ENCODE peak calls at places on chromosome 10, in five cellular contexts. One of them, this sample, is unnamed.
A peak's percentile ranks its signal among the peaks of the same experiment; 100 is the strongest.

GRCh38 chr10:80596391-80597257 is 58.9 kb downstream of the SH2D4B start:
- DNase-seq in endothelial cell: peak; percentile 33
- DNase-seq in osteocyte: no peak
- DNase-seq in astrocyte: peak; percentile 14
- DNase-seq in upper lobe of left lung: no peak
- DNase-seq in this sample: peak; percentile 26

GRCh38 chr10:71788954-71789353 is 15.6 kb upstream of the VSIR start:
- DNase-seq in endothelial cell: no peak
- DNase-seq in osteocyte: no peak
- DNase-seq in astrocyte: no peak
- DNase-seq in upper lobe of left lung: no peak
- DNase-seq in this sample: no peak

GRCh38 chr10:71838264-71839211 is 12.5 kb downstream of the PSAP start:
- DNase-seq in endothelial cell: no peak
- DNase-seq in osteocyte: no peak
- DNase-seq in astrocyte: peak; percentile 39
- DNase-seq in upper lobe of left lung: no peak
- DNase-seq in this sample: no peak

GRCh38 chr10:6146921-6147320 is 55.8 kb upstream of the PFKFB3 start:
- DNase-seq in endothelial cell: no peak
- DNase-seq in osteocyte: no peak
- DNase-seq in astrocyte: no peak
- DNase-seq in upper lobe of left lung: peak; percentile 62
- DNase-seq in this sample: no peak

GRCh38 chr10:117544729-117545140 is 2.2 kb downstream of the EMX2 start:
- DNase-seq in endothelial cell: no peak
- DNase-seq in osteocyte: no peak
- DNase-seq in astrocyte: no peak
- DNase-seq in upper lobe of left lung: peak; percentile 48
- DNase-seq in this sample: no peak

GRCh38 chr10:119350529-119351001 is 143.2 kb downstream of the GRK5 start:
- DNase-seq in endothelial cell: no peak
- DNase-seq in osteocyte: no peak
- DNase-seq in astrocyte: peak; percentile 74
- DNase-seq in upper lobe of left lung: no peak
- DNase-seq in this sample: no peak

GRCh38 chr10:60735244-60735643 is 43.0 kb upstream of the CDK1 start:
- DNase-seq in endothelial cell: no peak
- DNase-seq in osteocyte: no peak
- DNase-seq in astrocyte: no peak
- DNase-seq in upper lobe of left lung: no peak
- DNase-seq in this sample: no peak

GRCh38 chr10:121237718-121238117 is 360.5 kb downstream of the FGFR2 start:
- DNase-seq in endothelial cell: no peak
- DNase-seq in osteocyte: no peak
- DNase-seq in astrocyte: no peak
- DNase-seq in upper lobe of left lung: no peak
- DNase-seq in this sample: no peak

GRCh38 chr10:51675088-51675487 is 24.3 kb downstream of the CSTF2T start:
- DNase-seq in endothelial cell: no peak
- DNase-seq in osteocyte: no peak
- DNase-seq in astrocyte: no peak
- DNase-seq in upper lobe of left lung: no peak
- DNase-seq in this sample: no peak

GRCh38 chr10:33336606-33337334 is 2.3 kb upstream of the NRP1 start:
- DNase-seq in endothelial cell: peak; percentile 42
- DNase-seq in osteocyte: peak; percentile 87
- DNase-seq in astrocyte: no peak
- DNase-seq in upper lobe of left lung: peak; percentile 89
- DNase-seq in this sample: no peak

GRCh38 chr10:98357208-98357836 is 57.7 kb downstream of the PYROXD2 start:
- DNase-seq in endothelial cell: no peak
- DNase-seq in osteocyte: no peak
- DNase-seq in astrocyte: peak; percentile 62
- DNase-seq in upper lobe of left lung: no peak
- DNase-seq in this sample: no peak

GRCh38 chr10:71999360-72000072 is 35.3 kb downstream of the CHST3 start:
- DNase-seq in endothelial cell: no peak
- DNase-seq in osteocyte: peak; percentile 92
- DNase-seq in astrocyte: peak; percentile 70
- DNase-seq in upper lobe of left lung: peak; percentile 80
- DNase-seq in this sample: no peak

DNA sequence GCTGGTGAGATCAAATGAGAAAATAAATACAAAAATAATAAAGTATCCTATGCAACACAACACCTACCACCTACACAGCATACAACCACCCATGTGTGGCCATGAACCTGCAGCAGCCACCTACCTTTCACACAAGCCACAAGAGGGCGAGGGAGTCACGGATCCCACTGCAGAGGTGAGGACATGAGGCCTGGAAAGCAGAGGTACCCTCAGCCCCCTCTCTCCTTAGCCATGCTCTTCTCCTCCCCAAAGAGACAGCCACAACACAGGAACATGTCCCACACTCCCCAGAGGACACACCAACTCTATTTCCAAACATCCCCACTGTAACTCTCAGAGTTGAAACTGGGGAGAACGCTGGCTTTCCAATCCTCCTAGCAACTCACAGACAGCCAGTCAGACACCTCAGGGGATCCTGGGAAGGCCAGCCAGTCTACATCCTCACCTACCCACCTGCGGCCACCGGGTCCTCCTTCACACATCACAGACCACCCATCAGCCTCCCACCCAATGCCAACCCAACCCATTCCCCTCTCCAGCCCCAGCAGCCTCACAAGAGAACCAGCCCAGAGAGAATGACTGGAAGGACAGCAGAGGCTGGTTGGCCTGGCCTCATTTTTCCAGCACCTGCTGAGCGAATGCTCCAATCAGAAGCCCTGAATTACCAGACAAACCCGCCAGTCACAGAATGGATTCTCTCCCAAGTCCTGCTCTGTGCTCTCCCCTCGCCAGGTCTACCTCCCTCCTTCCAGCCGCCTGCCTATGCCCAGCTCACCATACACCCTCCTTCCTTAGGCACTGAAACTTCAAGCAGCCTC is 18.4 kb downstream of the DLG5 start:
- DNase-seq in endothelial cell: no peak
- DNase-seq in osteocyte: no peak
- DNase-seq in astrocyte: no peak
- DNase-seq in upper lobe of left lung: no peak
- DNase-seq in this sample: no peak
- TF ChIP-seq CTCF in endothelial cell: no peak
- TF ChIP-seq CTCF in osteocyte: no peak
- TF ChIP-seq CTCF in astrocyte: no peak
- TF ChIP-seq CTCF in upper lobe of left lung: no peak
- TF ChIP-seq CTCF in this sample: peak; percentile 33

DNA sequence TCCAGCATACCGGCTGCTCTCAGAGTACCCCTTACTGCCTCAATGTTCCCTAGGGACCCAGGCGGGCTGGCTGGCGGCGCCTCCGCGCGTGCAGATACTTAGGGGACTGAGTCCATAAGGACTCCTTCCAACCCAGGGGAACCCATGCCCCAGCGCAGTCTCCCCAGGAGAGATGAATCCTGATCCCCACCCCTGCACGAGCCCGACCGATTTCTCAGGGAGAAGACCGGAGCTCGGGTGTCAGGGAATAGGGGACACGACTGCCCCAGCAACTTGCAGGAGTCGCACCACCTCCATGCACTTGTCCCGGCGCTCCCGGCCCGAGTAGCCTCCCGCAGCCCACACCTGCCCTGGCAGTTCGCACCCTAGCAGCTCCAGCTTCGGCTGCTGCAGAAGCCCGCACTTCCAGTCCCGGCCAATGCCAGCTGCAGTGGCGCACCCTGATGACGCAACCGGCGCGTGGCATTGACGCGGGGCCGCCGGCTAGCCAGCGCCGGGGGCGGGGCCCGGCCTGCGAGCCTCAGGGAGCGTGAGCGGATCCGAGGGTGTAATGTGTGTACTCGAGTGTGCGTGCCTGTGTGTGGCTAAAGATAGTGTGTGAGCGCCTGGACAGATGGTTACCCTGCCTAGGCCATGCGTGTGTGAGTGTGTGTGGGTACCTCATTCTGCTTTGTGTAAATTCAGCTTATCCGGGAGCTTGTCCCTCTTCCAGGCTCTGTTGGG is at the start of gene GPAM:
- DNase-seq in endothelial cell: peak; percentile 100
- DNase-seq in osteocyte: peak; percentile 99
- DNase-seq in astrocyte: peak; percentile 77
- DNase-seq in upper lobe of left lung: peak; percentile 100
- DNase-seq in this sample: peak; percentile 99
- TF ChIP-seq CTCF in endothelial cell: no peak
- TF ChIP-seq CTCF in osteocyte: no peak
- TF ChIP-seq CTCF in astrocyte: no peak
- TF ChIP-seq CTCF in upper lobe of left lung: no peak
- TF ChIP-seq CTCF in this sample: no peak

GRCh38 chr10:73768881-73769280 is 13.0 kb upstream of the CHCHD1 start:
- DNase-seq in endothelial cell: no peak
- DNase-seq in osteocyte: no peak
- DNase-seq in astrocyte: no peak
- DNase-seq in upper lobe of left lung: no peak
- DNase-seq in this sample: no peak
- TF ChIP-seq CTCF in endothelial cell: no peak
- TF ChIP-seq CTCF in osteocyte: no peak
- TF ChIP-seq CTCF in astrocyte: no peak
- TF ChIP-seq CTCF in upper lobe of left lung: no peak
- TF ChIP-seq CTCF in this sample: no peak

GRCh38 chr10:29243061-29243460 is 45.8 kb upstream of the LYZL1 start:
- DNase-seq in endothelial cell: no peak
- DNase-seq in osteocyte: peak; percentile 15
- DNase-seq in astrocyte: no peak
- DNase-seq in upper lobe of left lung: no peak
- DNase-seq in this sample: no peak

GRCh38 chr10:29241925-29242324 is 46.9 kb upstream of the LYZL1 start:
- DNase-seq in endothelial cell: no peak
- DNase-seq in osteocyte: peak; percentile 3
- DNase-seq in astrocyte: no peak
- DNase-seq in upper lobe of left lung: no peak
- DNase-seq in this sample: no peak

GRCh38 chr10:29245476-29245875 is 43.4 kb upstream of the LYZL1 start:
- DNase-seq in endothelial cell: no peak
- DNase-seq in osteocyte: peak; percentile 34
- DNase-seq in astrocyte: no peak
- DNase-seq in upper lobe of left lung: no peak
- DNase-seq in this sample: no peak

GRCh38 chr10:29244978-29245377 is 43.9 kb upstream of the LYZL1 start:
- DNase-seq in endothelial cell: no peak
- DNase-seq in osteocyte: peak; percentile 11
- DNase-seq in astrocyte: no peak
- DNase-seq in upper lobe of left lung: no peak
- DNase-seq in this sample: no peak

GRCh38 chr10:29243750-29244149 is 45.1 kb upstream of the LYZL1 start:
- DNase-seq in endothelial cell: no peak
- DNase-seq in osteocyte: no peak
- DNase-seq in astrocyte: no peak
- DNase-seq in upper lobe of left lung: no peak
- DNase-seq in this sample: no peak
- TF ChIP-seq CTCF in endothelial cell: peak; percentile 51
- TF ChIP-seq CTCF in osteocyte: peak; percentile 29
- TF ChIP-seq CTCF in astrocyte: peak; percentile 13
- TF ChIP-seq CTCF in upper lobe of left lung: no peak
- TF ChIP-seq CTCF in this sample: peak; percentile 39

GRCh38 chr10:102230861-102231356 is 4.8 kb downstream of the ELOVL3 start:
- DNase-seq in endothelial cell: peak; percentile 44
- DNase-seq in osteocyte: no peak
- DNase-seq in astrocyte: no peak
- DNase-seq in upper lobe of left lung: peak; percentile 91
- DNase-seq in this sample: no peak
- TF ChIP-seq CTCF in endothelial cell: no peak
- TF ChIP-seq CTCF in osteocyte: peak; percentile 52
- TF ChIP-seq CTCF in astrocyte: no peak
- TF ChIP-seq CTCF in upper lobe of left lung: no peak
- TF ChIP-seq CTCF in this sample: peak; percentile 35

This sample was measured in neural crest cell.